ENCODE peak calls at places on chromosomes 5 and 9, in ten cellular contexts. One of them, this sample, is unnamed. For H3K4me1, the result is how much of the 10 kb centered on the place peaks cover.

GRCh38 chr5:174514983-174515394 is 209.4 kb upstream of the MSX2 start:
- DNase-seq in uterus: no peak
- DNase-seq in HepG2: no peak
- DNase-seq in H1: no peak
- DNase-seq in tibial artery: no peak
- DNase-seq in mammary epithelial cell: no peak
- DNase-seq in lower lobe of right lung: no peak
- DNase-seq in cardiac muscle cell: no peak
- DNase-seq in upper lobe of right lung: no peak
- DNase-seq in body of pancreas: no peak
- DNase-seq in this sample: no peak

GRCh38 chr5:134506054-134507039 is 19.1 kb upstream of the JADE2 start:
- DNase-seq in lower lobe of right lung: peak
- DNase-seq in HepG2: peak
- DNase-seq in uterus: peak
- DNase-seq in body of pancreas: peak
- DNase-seq in tibial artery: peak
- DNase-seq in cardiac muscle cell: peak
- DNase-seq in H1: peak
- DNase-seq in mammary epithelial cell: peak
- DNase-seq in upper lobe of right lung: peak
- DNase-seq in this sample: peak

GRCh38 chr9:11928871-11929321 is 764.3 kb upstream of the TYRP1 start:
- DNase-seq in uterus: no peak
- DNase-seq in tibial artery: peak
- DNase-seq in HepG2: no peak
- DNase-seq in body of pancreas: no peak
- DNase-seq in lower lobe of right lung: peak
- DNase-seq in mammary epithelial cell: no peak
- DNase-seq in upper lobe of right lung: peak
- DNase-seq in cardiac muscle cell: no peak
- DNase-seq in H1: no peak
- DNase-seq in this sample: no peak

GRCh38 chr5:2133936-2134335 is 251.2 kb upstream of the IRX4 start:
- DNase-seq in HepG2: no peak
- DNase-seq in mammary epithelial cell: no peak
- DNase-seq in body of pancreas: no peak
- DNase-seq in H1: no peak
- DNase-seq in cardiac muscle cell: no peak
- DNase-seq in uterus: no peak
- DNase-seq in lower lobe of right lung: no peak
- DNase-seq in upper lobe of right lung: no peak
- DNase-seq in tibial artery: no peak
- DNase-seq in this sample: no peak

GRCh38 chr9:127559247-127559680 is 52.8 kb upstream of the STXBP1 start:
- DNase-seq in uterus: no peak
- DNase-seq in cardiac muscle cell: no peak
- DNase-seq in mammary epithelial cell: no peak
- DNase-seq in HepG2: no peak
- DNase-seq in body of pancreas: no peak
- DNase-seq in lower lobe of right lung: no peak
- DNase-seq in H1: no peak
- DNase-seq in upper lobe of right lung: no peak
- DNase-seq in tibial artery: no peak
- DNase-seq in this sample: no peak

GRCh38 chr5:39400711-39401385 is 23.9 kb downstream of the DAB2 start:
- DNase-seq in lower lobe of right lung: no peak
- DNase-seq in upper lobe of right lung: no peak
- DNase-seq in body of pancreas: no peak
- DNase-seq in cardiac muscle cell: peak
- DNase-seq in uterus: no peak
- DNase-seq in tibial artery: no peak
- DNase-seq in H1: no peak
- DNase-seq in HepG2: peak
- DNase-seq in mammary epithelial cell: no peak
- DNase-seq in this sample: no peak

GRCh38 chr9:68999393-69000105 is 14.4 kb downstream of the PRKACG start:
- DNase-seq in H1: peak
- DNase-seq in uterus: peak
- DNase-seq in cardiac muscle cell: peak
- DNase-seq in HepG2: peak
- DNase-seq in lower lobe of right lung: peak
- DNase-seq in tibial artery: no peak
- DNase-seq in upper lobe of right lung: no peak
- DNase-seq in mammary epithelial cell: peak
- DNase-seq in body of pancreas: peak
- DNase-seq in this sample: peak

GRCh38 chr5:4941957-4942830 is 197.9 kb upstream of the ADAMTS16 start:
- DNase-seq in body of pancreas: no peak
- DNase-seq in upper lobe of right lung: no peak
- DNase-seq in mammary epithelial cell: no peak
- DNase-seq in lower lobe of right lung: peak
- DNase-seq in H1: peak
- DNase-seq in tibial artery: no peak
- DNase-seq in HepG2: no peak
- DNase-seq in cardiac muscle cell: no peak
- DNase-seq in uterus: no peak
- DNase-seq in this sample: peak

GRCh38 chr5:39148983-39149534 is 70.3 kb downstream of the FYB1 start:
- DNase-seq in uterus: no peak
- DNase-seq in mammary epithelial cell: no peak
- DNase-seq in tibial artery: no peak
- DNase-seq in lower lobe of right lung: no peak
- DNase-seq in body of pancreas: no peak
- DNase-seq in HepG2: peak
- DNase-seq in H1: no peak
- DNase-seq in cardiac muscle cell: peak
- DNase-seq in upper lobe of right lung: no peak
- DNase-seq in this sample: no peak

GRCh38 chr9:121305269-121305994 is 37.5 kb downstream of the GSN start:
- DNase-seq in cardiac muscle cell: peak
- DNase-seq in H1: no peak
- DNase-seq in lower lobe of right lung: no peak
- DNase-seq in HepG2: no peak
- DNase-seq in uterus: peak
- DNase-seq in upper lobe of right lung: peak
- DNase-seq in body of pancreas: peak
- DNase-seq in mammary epithelial cell: no peak
- DNase-seq in tibial artery: peak
- DNase-seq in this sample: peak

GRCh38 chr5:31193591-31194457 is at the start of gene CDH6:
- DNase-seq in uterus: no peak
- DNase-seq in lower lobe of right lung: peak
- DNase-seq in body of pancreas: peak
- DNase-seq in upper lobe of right lung: peak
- DNase-seq in HepG2: no peak
- DNase-seq in H1: peak
- DNase-seq in mammary epithelial cell: no peak
- DNase-seq in cardiac muscle cell: peak
- DNase-seq in tibial artery: peak
- DNase-seq in this sample: peak

GRCh38 chr5:44935262-44935661 is 126.5 kb downstream of the MRPS30 start:
- DNase-seq in uterus: no peak
- DNase-seq in mammary epithelial cell: peak
- DNase-seq in body of pancreas: no peak
- DNase-seq in upper lobe of right lung: no peak
- DNase-seq in lower lobe of right lung: no peak
- DNase-seq in HepG2: no peak
- DNase-seq in H1: peak
- DNase-seq in cardiac muscle cell: no peak
- DNase-seq in tibial artery: no peak
- DNase-seq in this sample: no peak

GRCh38 chr9:122060481-122060880 is 32.6 kb downstream of the TTLL11 start:
- DNase-seq in uterus: no peak
- DNase-seq in H1: no peak
- DNase-seq in body of pancreas: no peak
- DNase-seq in HepG2: no peak
- DNase-seq in lower lobe of right lung: no peak
- DNase-seq in upper lobe of right lung: no peak
- DNase-seq in cardiac muscle cell: no peak
- DNase-seq in mammary epithelial cell: no peak
- DNase-seq in tibial artery: no peak
- DNase-seq in this sample: no peak

GRCh38 chr5:138370537-138370936 is 18.1 kb downstream of the KDM3B start:
- DNase-seq in mammary epithelial cell: no peak
- DNase-seq in tibial artery: no peak
- DNase-seq in upper lobe of right lung: no peak
- DNase-seq in uterus: no peak
- DNase-seq in body of pancreas: no peak
- DNase-seq in H1: no peak
- DNase-seq in cardiac muscle cell: no peak
- DNase-seq in HepG2: no peak
- DNase-seq in lower lobe of right lung: no peak
- DNase-seq in this sample: no peak

GRCh38 chr9:134136117-134136996 is 475 bp downstream of the WDR5 start:
- DNase-seq in upper lobe of right lung: peak
- DNase-seq in H1: peak
- DNase-seq in lower lobe of right lung: no peak
- DNase-seq in cardiac muscle cell: peak
- DNase-seq in uterus: peak
- DNase-seq in tibial artery: no peak
- DNase-seq in body of pancreas: peak
- DNase-seq in HepG2: no peak
- DNase-seq in mammary epithelial cell: peak
- DNase-seq in this sample: no peak

GRCh38 chr5:133811168-133811567 is 157.3 kb downstream of the C5orf15 start:
- DNase-seq in body of pancreas: no peak
- DNase-seq in lower lobe of right lung: no peak
- DNase-seq in cardiac muscle cell: no peak
- DNase-seq in tibial artery: no peak
- DNase-seq in uterus: no peak
- DNase-seq in H1: no peak
- DNase-seq in HepG2: no peak
- DNase-seq in upper lobe of right lung: no peak
- DNase-seq in mammary epithelial cell: no peak
- DNase-seq in this sample: no peak

GRCh38 chr9:134910146-134910545 is 7.6 kb downstream of the FCN1 start:
- DNase-seq in H1: no peak
- DNase-seq in tibial artery: peak
- DNase-seq in mammary epithelial cell: no peak
- DNase-seq in upper lobe of right lung: peak
- DNase-seq in uterus: no peak
- DNase-seq in cardiac muscle cell: no peak
- DNase-seq in lower lobe of right lung: peak
- DNase-seq in body of pancreas: no peak
- DNase-seq in HepG2: no peak
- DNase-seq in this sample: no peak

GRCh38 chr5:56402273-56403223 is 169.4 kb upstream of the ANKRD55 start:
- DNase-seq in H1: no peak
- DNase-seq in mammary epithelial cell: no peak
- DNase-seq in lower lobe of right lung: no peak
- DNase-seq in uterus: no peak
- DNase-seq in HepG2: no peak
- DNase-seq in body of pancreas: no peak
- DNase-seq in cardiac muscle cell: no peak
- DNase-seq in tibial artery: no peak
- DNase-seq in upper lobe of right lung: no peak
- DNase-seq in this sample: no peak

GRCh38 chr9:134611046-134611445 is 30.6 kb upstream of the COL5A1 start:
- DNase-seq in mammary epithelial cell: peak
- DNase-seq in body of pancreas: no peak
- DNase-seq in cardiac muscle cell: no peak
- DNase-seq in lower lobe of right lung: peak
- DNase-seq in uterus: no peak
- DNase-seq in H1: no peak
- DNase-seq in upper lobe of right lung: no peak
- DNase-seq in HepG2: no peak
- DNase-seq in tibial artery: no peak
- DNase-seq in this sample: no peak

GRCh38 chr9:82488702-82489578 is 500.4 kb downstream of the SPATA31D1 start:
- DNase-seq in HepG2: peak
- DNase-seq in uterus: no peak
- DNase-seq in lower lobe of right lung: no peak
- DNase-seq in cardiac muscle cell: peak
- DNase-seq in H1: no peak
- DNase-seq in tibial artery: no peak
- DNase-seq in upper lobe of right lung: no peak
- DNase-seq in mammary epithelial cell: peak
- DNase-seq in body of pancreas: peak
- DNase-seq in this sample: no peak
- H3K4me3 ChIP-seq in HepG2: no peak
- H3K4me3 ChIP-seq in uterus: no peak
- H3K4me3 ChIP-seq in lower lobe of right lung: no peak
- H3K4me3 ChIP-seq in cardiac muscle cell: no peak
- H3K4me3 ChIP-seq in H1: no peak
- H3K4me3 ChIP-seq in tibial artery: no peak
- H3K4me3 ChIP-seq in upper lobe of right lung: no peak
- H3K4me3 ChIP-seq in mammary epithelial cell: peak
- H3K4me3 ChIP-seq in body of pancreas: no peak
- H3K4me3 ChIP-seq in this sample: no peak

GRCh38 chr5:142971296-142972013 is 201.3 kb downstream of the ARHGAP26 start:
- DNase-seq in cardiac muscle cell: no peak
- DNase-seq in body of pancreas: no peak
- DNase-seq in uterus: no peak
- DNase-seq in mammary epithelial cell: no peak
- DNase-seq in tibial artery: no peak
- DNase-seq in lower lobe of right lung: no peak
- DNase-seq in HepG2: no peak
- DNase-seq in H1: no peak
- DNase-seq in upper lobe of right lung: no peak
- DNase-seq in this sample: no peak
- H3K4me1 ChIP-seq in cardiac muscle cell: under half
- H3K4me1 ChIP-seq in body of pancreas: under half
- H3K4me1 ChIP-seq in uterus: under half
- H3K4me1 ChIP-seq in mammary epithelial cell: under half
- H3K4me1 ChIP-seq in tibial artery: under half
- H3K4me1 ChIP-seq in lower lobe of right lung: under half
- H3K4me1 ChIP-seq in HepG2: under half
- H3K4me1 ChIP-seq in H1: under half
- H3K4me1 ChIP-seq in upper lobe of right lung: under half
- H3K4me1 ChIP-seq in this sample: under half

GRCh38 chr5:66757219-66757833 is 161.1 kb downstream of the MAST4 start:
- DNase-seq in upper lobe of right lung: no peak
- DNase-seq in tibial artery: no peak
- DNase-seq in body of pancreas: peak
- DNase-seq in cardiac muscle cell: peak
- DNase-seq in H1: no peak
- DNase-seq in HepG2: peak
- DNase-seq in mammary epithelial cell: peak
- DNase-seq in lower lobe of right lung: no peak
- DNase-seq in uterus: peak
- DNase-seq in this sample: peak
- TF ChIP-seq CTCF in upper lobe of right lung: peak
- TF ChIP-seq CTCF in tibial artery: peak
- TF ChIP-seq CTCF in body of pancreas: peak
- TF ChIP-seq CTCF in cardiac muscle cell: peak
- TF ChIP-seq CTCF in H1: no peak
- TF ChIP-seq CTCF in HepG2: peak
- TF ChIP-seq CTCF in mammary epithelial cell: peak
- TF ChIP-seq CTCF in lower lobe of right lung: peak
- TF ChIP-seq CTCF in uterus: peak
- TF ChIP-seq CTCF in this sample: peak

DNA sequence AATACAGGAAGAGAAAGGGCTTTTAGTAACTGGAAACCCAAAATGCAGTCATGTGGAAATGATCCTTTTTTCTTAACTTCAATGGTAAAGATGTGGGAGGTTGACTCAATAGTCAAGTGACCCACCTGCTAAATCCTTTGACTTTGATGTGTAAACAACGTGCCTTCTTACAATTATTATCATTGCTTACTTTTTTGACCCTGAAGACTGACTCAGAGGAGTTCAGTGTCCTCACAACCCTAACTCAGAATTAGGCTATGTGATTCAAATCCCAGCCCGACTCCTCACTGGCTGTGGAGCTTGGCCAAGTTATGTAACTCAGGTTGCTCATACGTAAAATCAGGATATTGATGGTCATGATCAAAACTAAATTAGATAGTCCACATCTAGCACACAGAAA is 27.9 kb downstream of the ANXA1 start:
- DNase-seq in tibial artery: no peak
- DNase-seq in body of pancreas: no peak
- DNase-seq in H1: no peak
- DNase-seq in uterus: no peak
- DNase-seq in cardiac muscle cell: no peak
- DNase-seq in upper lobe of right lung: no peak
- DNase-seq in HepG2: no peak
- DNase-seq in mammary epithelial cell: no peak
- DNase-seq in lower lobe of right lung: no peak
- DNase-seq in this sample: peak
- H3K4me3 ChIP-seq in tibial artery: no peak
- H3K4me3 ChIP-seq in body of pancreas: no peak
- H3K4me3 ChIP-seq in H1: no peak
- H3K4me3 ChIP-seq in uterus: no peak
- H3K4me3 ChIP-seq in cardiac muscle cell: no peak
- H3K4me3 ChIP-seq in upper lobe of right lung: no peak
- H3K4me3 ChIP-seq in HepG2: no peak
- H3K4me3 ChIP-seq in mammary epithelial cell: no peak
- H3K4me3 ChIP-seq in lower lobe of right lung: no peak
- H3K4me3 ChIP-seq in this sample: no peak